ENCODE peak calls at places on chromosomes 12 and 14, in five cellular contexts. B, S, D, P and V are unnamed samples.

GRCh38 chr14:79915411-79915810 is 295.9 kb downstream of the DIO2 start:
- DNase-seq in B (no peak), S (no peak), D (no peak), P (no peak), V (no peak)

GRCh38 chr14:105876158-105876557 is 349.8 kb downstream of the TMEM121 start:
- DNase-seq in B (no peak), S (peak), D (no peak), P (no peak), V (no peak)

GRCh38 chr12:6297170-6297569 is 13.3 kb upstream of the PLEKHG6 start:
- DNase-seq in B (no peak), S (peak), D (no peak), P (no peak), V (no peak)

GRCh38 chr12:71439613-71440392 is at the start of gene LGR5:
- DNase-seq in B (peak), S (peak), D (peak), P (peak), V (peak)

GRCh38 chr14:33229269-33229924 is 290.7 kb downstream of the NPAS3 start:
- DNase-seq in B (peak), S (no peak), D (peak), P (no peak), V (peak)

GRCh38 chr14:33916663-33917565 is 34.0 kb downstream of the EGLN3 start:
- DNase-seq in B (no peak), S (no peak), D (peak), P (no peak), V (no peak)

GRCh38 chr14:76516884-76517283 is 140.9 kb downstream of the ESRRB start:
- DNase-seq in B (peak), S (no peak), D (no peak), P (no peak), V (no peak)

GRCh38 chr12:123479442-123480180 is 21.7 kb downstream of the SNRNP35 start:
- DNase-seq in B (no peak), S (no peak), D (no peak), P (no peak), V (peak)

GRCh38 chr12:1594295-1595025 is at the start of gene FBXL14:
- DNase-seq in B (peak), S (peak), D (peak), P (peak), V (peak)

GRCh38 chr12:111149299-111149698 is 219.6 kb downstream of the PHETA1 start:
- DNase-seq in B (no peak), S (no peak), D (no peak), P (no peak), V (no peak)

GRCh38 chr12:97512696-97513095 is 50.1 kb downstream of the RMST start:
- DNase-seq in B (no peak), S (no peak), D (no peak), P (no peak), V (no peak)

GRCh38 chr14:99575043-99576023 is 28.7 kb downstream of the CCDC85C start:
- DNase-seq in B (peak), S (no peak), D (peak), P (no peak), V (no peak)